ENCODE peak calls at places on chromosomes 2 and 18, in nine cellular contexts. One of them, this sample, is unnamed.

GRCh38 chr2:165681841-165682240 is 112.2 kb downstream of the GALNT3 start:
- DNase-seq in endodermal cell: no peak
- DNase-seq in HFFc6: no peak
- DNase-seq in NCI-H774: peak; percentile 5
- DNase-seq in foreskin fibroblast: no peak
- DNase-seq in stimulated activated CD4-positive, alpha-beta T cell treated with anti-CD3 and anti-CD28 coated beads, Interleukin-4, amount 100 ng/mL, for 4 hours: no peak
- DNase-seq in fibroblast of lung: no peak
- DNase-seq in RWPE1: no peak
- DNase-seq in fibroblast of pulmonary artery: no peak
- DNase-seq in this sample: no peak

GRCh38 chr2:139909160-139909559 is 1129.0 kb upstream of the NXPH2 start:
- DNase-seq in endodermal cell: no peak
- DNase-seq in HFFc6: no peak
- DNase-seq in NCI-H774: no peak
- DNase-seq in foreskin fibroblast: no peak
- DNase-seq in stimulated activated CD4-positive, alpha-beta T cell treated with anti-CD3 and anti-CD28 coated beads, Interleukin-4, amount 100 ng/mL, for 4 hours: no peak
- DNase-seq in fibroblast of lung: no peak
- DNase-seq in RWPE1: no peak
- DNase-seq in fibroblast of pulmonary artery: no peak
- DNase-seq in this sample: no peak

GRCh38 chr2:155256803-155257202 is 558.3 kb downstream of the KCNJ3 start:
- DNase-seq in endodermal cell: peak; percentile 79
- DNase-seq in HFFc6: no peak
- DNase-seq in NCI-H774: no peak
- DNase-seq in foreskin fibroblast: no peak
- DNase-seq in stimulated activated CD4-positive, alpha-beta T cell treated with anti-CD3 and anti-CD28 coated beads, Interleukin-4, amount 100 ng/mL, for 4 hours: no peak
- DNase-seq in fibroblast of lung: no peak
- DNase-seq in RWPE1: no peak
- DNase-seq in fibroblast of pulmonary artery: no peak
- DNase-seq in this sample: no peak

GRCh38 chr18:54775686-54776085 is 52.6 kb upstream of the RAB27B start:
- DNase-seq in endodermal cell: no peak
- DNase-seq in HFFc6: peak; percentile 85
- DNase-seq in NCI-H774: no peak
- DNase-seq in foreskin fibroblast: peak; percentile 67
- DNase-seq in stimulated activated CD4-positive, alpha-beta T cell treated with anti-CD3 and anti-CD28 coated beads, Interleukin-4, amount 100 ng/mL, for 4 hours: no peak
- DNase-seq in fibroblast of lung: peak; percentile 61
- DNase-seq in RWPE1: peak; percentile 20
- DNase-seq in fibroblast of pulmonary artery: peak; percentile 93
- DNase-seq in this sample: no peak

GRCh38 chr2:158718851-158719250 is 76.3 kb upstream of the DAPL1 start:
- DNase-seq in endodermal cell: no peak
- DNase-seq in HFFc6: no peak
- DNase-seq in NCI-H774: no peak
- DNase-seq in foreskin fibroblast: no peak
- DNase-seq in stimulated activated CD4-positive, alpha-beta T cell treated with anti-CD3 and anti-CD28 coated beads, Interleukin-4, amount 100 ng/mL, for 4 hours: no peak
- DNase-seq in fibroblast of lung: no peak
- DNase-seq in RWPE1: no peak
- DNase-seq in fibroblast of pulmonary artery: no peak
- DNase-seq in this sample: no peak

GRCh38 chr2:168583064-168583709 is 127.1 kb downstream of the CERS6 start:
- DNase-seq in endodermal cell: no peak
- DNase-seq in HFFc6: no peak
- DNase-seq in NCI-H774: no peak
- DNase-seq in foreskin fibroblast: peak; percentile 43
- DNase-seq in stimulated activated CD4-positive, alpha-beta T cell treated with anti-CD3 and anti-CD28 coated beads, Interleukin-4, amount 100 ng/mL, for 4 hours: no peak
- DNase-seq in fibroblast of lung: peak; percentile 62
- DNase-seq in RWPE1: no peak
- DNase-seq in fibroblast of pulmonary artery: peak; percentile 36
- DNase-seq in this sample: no peak

GRCh38 chr18:48656582-48656981 is 117.8 kb downstream of the CTIF start:
- DNase-seq in endodermal cell: no peak
- DNase-seq in HFFc6: peak; percentile 49
- DNase-seq in NCI-H774: no peak
- DNase-seq in foreskin fibroblast: peak; percentile 76
- DNase-seq in stimulated activated CD4-positive, alpha-beta T cell treated with anti-CD3 and anti-CD28 coated beads, Interleukin-4, amount 100 ng/mL, for 4 hours: no peak
- DNase-seq in fibroblast of lung: no peak
- DNase-seq in RWPE1: no peak
- DNase-seq in fibroblast of pulmonary artery: no peak
- DNase-seq in this sample: no peak

GRCh38 chr2:28558421-28558820 is 62.6 kb downstream of the PLB1 start:
- DNase-seq in endodermal cell: no peak
- DNase-seq in HFFc6: no peak
- DNase-seq in NCI-H774: peak; percentile 14
- DNase-seq in foreskin fibroblast: no peak
- DNase-seq in stimulated activated CD4-positive, alpha-beta T cell treated with anti-CD3 and anti-CD28 coated beads, Interleukin-4, amount 100 ng/mL, for 4 hours: no peak
- DNase-seq in fibroblast of lung: no peak
- DNase-seq in RWPE1: no peak
- DNase-seq in fibroblast of pulmonary artery: peak; percentile 16
- DNase-seq in this sample: no peak

GRCh38 chr2:229922449-229923386 is at the start of gene FBXO36:
- DNase-seq in endodermal cell: peak; percentile 96
- DNase-seq in HFFc6: peak; percentile 60
- DNase-seq in NCI-H774: peak; percentile 86
- DNase-seq in foreskin fibroblast: peak; percentile 93
- DNase-seq in stimulated activated CD4-positive, alpha-beta T cell treated with anti-CD3 and anti-CD28 coated beads, Interleukin-4, amount 100 ng/mL, for 4 hours: peak; percentile 83
- DNase-seq in fibroblast of lung: no peak
- DNase-seq in RWPE1: peak; percentile 49
- DNase-seq in fibroblast of pulmonary artery: peak; percentile 54
- DNase-seq in this sample: peak; percentile 82

GRCh38 chr18:58045265-58046086 is 1.4 kb downstream of the NEDD4L start:
- DNase-seq in endodermal cell: peak; percentile 90
- DNase-seq in HFFc6: no peak
- DNase-seq in NCI-H774: peak; percentile 27
- DNase-seq in foreskin fibroblast: peak; percentile 40
- DNase-seq in stimulated activated CD4-positive, alpha-beta T cell treated with anti-CD3 and anti-CD28 coated beads, Interleukin-4, amount 100 ng/mL, for 4 hours: peak; percentile 34
- DNase-seq in fibroblast of lung: no peak
- DNase-seq in RWPE1: peak; percentile 54
- DNase-seq in fibroblast of pulmonary artery: peak; percentile 28
- DNase-seq in this sample: peak; percentile 74

GRCh38 chr18:58172031-58172430 is 128.0 kb downstream of the NEDD4L start:
- DNase-seq in endodermal cell: peak; percentile 19
- DNase-seq in HFFc6: no peak
- DNase-seq in NCI-H774: no peak
- DNase-seq in foreskin fibroblast: no peak
- DNase-seq in stimulated activated CD4-positive, alpha-beta T cell treated with anti-CD3 and anti-CD28 coated beads, Interleukin-4, amount 100 ng/mL, for 4 hours: no peak
- DNase-seq in fibroblast of lung: no peak
- DNase-seq in RWPE1: no peak
- DNase-seq in fibroblast of pulmonary artery: no peak
- DNase-seq in this sample: no peak

GRCh38 chr2:149017116-149017985 is 21.1 kb upstream of the LYPD6B start:
- DNase-seq in endodermal cell: peak; percentile 94
- DNase-seq in HFFc6: peak; percentile 72
- DNase-seq in NCI-H774: peak; percentile 68
- DNase-seq in foreskin fibroblast: peak; percentile 88
- DNase-seq in stimulated activated CD4-positive, alpha-beta T cell treated with anti-CD3 and anti-CD28 coated beads, Interleukin-4, amount 100 ng/mL, for 4 hours: peak; percentile 46
- DNase-seq in fibroblast of lung: peak; percentile 83
- DNase-seq in RWPE1: peak; percentile 63
- DNase-seq in fibroblast of pulmonary artery: peak; percentile 83
- DNase-seq in this sample: peak; percentile 48

GRCh38 chr2:128322651-128323491 is 4.2 kb upstream of the HS6ST1 start:
- DNase-seq in endodermal cell: peak; percentile 80
- DNase-seq in HFFc6: no peak
- DNase-seq in NCI-H774: no peak
- DNase-seq in foreskin fibroblast: no peak
- DNase-seq in stimulated activated CD4-positive, alpha-beta T cell treated with anti-CD3 and anti-CD28 coated beads, Interleukin-4, amount 100 ng/mL, for 4 hours: peak; percentile 1
- DNase-seq in fibroblast of lung: no peak
- DNase-seq in RWPE1: no peak
- DNase-seq in fibroblast of pulmonary artery: no peak
- DNase-seq in this sample: no peak

GRCh38 chr2:43041167-43041566 is 185.2 kb downstream of the ZFP36L2 start:
- DNase-seq in endodermal cell: peak; percentile 61
- DNase-seq in HFFc6: no peak
- DNase-seq in NCI-H774: no peak
- DNase-seq in foreskin fibroblast: no peak
- DNase-seq in stimulated activated CD4-positive, alpha-beta T cell treated with anti-CD3 and anti-CD28 coated beads, Interleukin-4, amount 100 ng/mL, for 4 hours: no peak
- DNase-seq in fibroblast of lung: no peak
- DNase-seq in RWPE1: no peak
- DNase-seq in fibroblast of pulmonary artery: no peak
- DNase-seq in this sample: peak; percentile 44

GRCh38 chr18:49459404-49460171 is 857 bp downstream of the DYM start:
- DNase-seq in endodermal cell: no peak
- DNase-seq in HFFc6: peak; percentile 9
- DNase-seq in NCI-H774: no peak
- DNase-seq in foreskin fibroblast: peak; percentile 56
- DNase-seq in stimulated activated CD4-positive, alpha-beta T cell treated with anti-CD3 and anti-CD28 coated beads, Interleukin-4, amount 100 ng/mL, for 4 hours: peak; percentile 22
- DNase-seq in fibroblast of lung: no peak
- DNase-seq in RWPE1: peak; percentile 1
- DNase-seq in fibroblast of pulmonary artery: no peak
- DNase-seq in this sample: peak; percentile 11

GRCh38 chr2:128414946-128415767 is 96.5 kb upstream of the HS6ST1 start:
- DNase-seq in endodermal cell: peak; percentile 27
- DNase-seq in HFFc6: no peak
- DNase-seq in NCI-H774: no peak
- DNase-seq in foreskin fibroblast: no peak
- DNase-seq in stimulated activated CD4-positive, alpha-beta T cell treated with anti-CD3 and anti-CD28 coated beads, Interleukin-4, amount 100 ng/mL, for 4 hours: no peak
- DNase-seq in fibroblast of lung: no peak
- DNase-seq in RWPE1: no peak
- DNase-seq in fibroblast of pulmonary artery: no peak
- DNase-seq in this sample: no peak

GRCh38 chr2:27735263-27735904 is 36.1 kb upstream of the MRPL33 start:
- DNase-seq in endodermal cell: peak; percentile 91
- DNase-seq in HFFc6: no peak
- DNase-seq in NCI-H774: peak; percentile 61
- DNase-seq in foreskin fibroblast: peak; percentile 85
- DNase-seq in stimulated activated CD4-positive, alpha-beta T cell treated with anti-CD3 and anti-CD28 coated beads, Interleukin-4, amount 100 ng/mL, for 4 hours: peak; percentile 80
- DNase-seq in fibroblast of lung: peak; percentile 67
- DNase-seq in RWPE1: peak; percentile 63
- DNase-seq in fibroblast of pulmonary artery: peak; percentile 86
- DNase-seq in this sample: peak; percentile 83

GRCh38 chr2:180625006-180625844 is 355.2 kb upstream of the UBE2E3 start:
- DNase-seq in endodermal cell: no peak
- DNase-seq in HFFc6: peak; percentile 98
- DNase-seq in NCI-H774: no peak
- DNase-seq in foreskin fibroblast: peak; percentile 97
- DNase-seq in stimulated activated CD4-positive, alpha-beta T cell treated with anti-CD3 and anti-CD28 coated beads, Interleukin-4, amount 100 ng/mL, for 4 hours: no peak
- DNase-seq in fibroblast of lung: peak; percentile 94
- DNase-seq in RWPE1: peak; percentile 60
- DNase-seq in fibroblast of pulmonary artery: peak; percentile 90
- DNase-seq in this sample: no peak

GRCh38 chr2:134576478-134576877 is 142.3 kb downstream of the TMEM163 start:
- DNase-seq in endodermal cell: no peak
- DNase-seq in HFFc6: no peak
- DNase-seq in NCI-H774: no peak
- DNase-seq in foreskin fibroblast: no peak
- DNase-seq in stimulated activated CD4-positive, alpha-beta T cell treated with anti-CD3 and anti-CD28 coated beads, Interleukin-4, amount 100 ng/mL, for 4 hours: no peak
- DNase-seq in fibroblast of lung: no peak
- DNase-seq in RWPE1: no peak
- DNase-seq in fibroblast of pulmonary artery: no peak
- DNase-seq in this sample: no peak

GRCh38 chr2:42879913-42880737 is 87.7 kb upstream of the HAAO start:
- DNase-seq in endodermal cell: peak; percentile 50
- DNase-seq in HFFc6: no peak
- DNase-seq in NCI-H774: no peak
- DNase-seq in foreskin fibroblast: no peak
- DNase-seq in stimulated activated CD4-positive, alpha-beta T cell treated with anti-CD3 and anti-CD28 coated beads, Interleukin-4, amount 100 ng/mL, for 4 hours: no peak
- DNase-seq in fibroblast of lung: no peak
- DNase-seq in RWPE1: no peak
- DNase-seq in fibroblast of pulmonary artery: peak; percentile 64
- DNase-seq in this sample: no peak

GRCh38 chr2:36952748-36953197 is 13.6 kb downstream of the STRN start:
- DNase-seq in endodermal cell: no peak
- DNase-seq in HFFc6: no peak
- DNase-seq in NCI-H774: no peak
- DNase-seq in foreskin fibroblast: no peak
- DNase-seq in stimulated activated CD4-positive, alpha-beta T cell treated with anti-CD3 and anti-CD28 coated beads, Interleukin-4, amount 100 ng/mL, for 4 hours: no peak
- DNase-seq in fibroblast of lung: no peak
- DNase-seq in RWPE1: peak; percentile 83
- DNase-seq in fibroblast of pulmonary artery: no peak
- DNase-seq in this sample: peak; percentile 22

GRCh38 chr2:141554810-141555209 is 576.0 kb downstream of the LRP1B start:
- DNase-seq in endodermal cell: peak; percentile 56
- DNase-seq in HFFc6: peak; percentile 8
- DNase-seq in NCI-H774: no peak
- DNase-seq in foreskin fibroblast: peak; percentile 66
- DNase-seq in stimulated activated CD4-positive, alpha-beta T cell treated with anti-CD3 and anti-CD28 coated beads, Interleukin-4, amount 100 ng/mL, for 4 hours: no peak
- DNase-seq in fibroblast of lung: peak; percentile 68
- DNase-seq in RWPE1: no peak
- DNase-seq in fibroblast of pulmonary artery: peak; percentile 64
- DNase-seq in this sample: peak; percentile 3

GRCh38 chr2:141599721-141600120 is 531.1 kb downstream of the LRP1B start:
- DNase-seq in endodermal cell: no peak
- DNase-seq in HFFc6: no peak
- DNase-seq in NCI-H774: no peak
- DNase-seq in foreskin fibroblast: no peak
- DNase-seq in stimulated activated CD4-positive, alpha-beta T cell treated with anti-CD3 and anti-CD28 coated beads, Interleukin-4, amount 100 ng/mL, for 4 hours: no peak
- DNase-seq in fibroblast of lung: no peak
- DNase-seq in RWPE1: no peak
- DNase-seq in fibroblast of pulmonary artery: no peak
- DNase-seq in this sample: no peak

GRCh38 chr2:201990069-201990468 is 43.6 kb upstream of the FZD7 start:
- DNase-seq in endodermal cell: no peak
- DNase-seq in HFFc6: no peak
- DNase-seq in NCI-H774: no peak
- DNase-seq in foreskin fibroblast: no peak
- DNase-seq in stimulated activated CD4-positive, alpha-beta T cell treated with anti-CD3 and anti-CD28 coated beads, Interleukin-4, amount 100 ng/mL, for 4 hours: no peak
- DNase-seq in fibroblast of lung: no peak
- DNase-seq in RWPE1: no peak
- DNase-seq in fibroblast of pulmonary artery: no peak
- DNase-seq in this sample: no peak

GRCh38 chr2:234714711-234715110 is 217.8 kb upstream of the ARL4C start:
- DNase-seq in endodermal cell: no peak
- DNase-seq in HFFc6: no peak
- DNase-seq in NCI-H774: no peak
- DNase-seq in foreskin fibroblast: no peak
- DNase-seq in stimulated activated CD4-positive, alpha-beta T cell treated with anti-CD3 and anti-CD28 coated beads, Interleukin-4, amount 100 ng/mL, for 4 hours: no peak
- DNase-seq in fibroblast of lung: no peak
- DNase-seq in RWPE1: no peak
- DNase-seq in fibroblast of pulmonary artery: no peak
- DNase-seq in this sample: no peak

GRCh38 chr18:46042571-46043123 is 29.4 kb downstream of the PSTPIP2 start:
- DNase-seq in endodermal cell: no peak
- DNase-seq in HFFc6: no peak
- DNase-seq in NCI-H774: no peak
- DNase-seq in foreskin fibroblast: peak; percentile 71
- DNase-seq in stimulated activated CD4-positive, alpha-beta T cell treated with anti-CD3 and anti-CD28 coated beads, Interleukin-4, amount 100 ng/mL, for 4 hours: no peak
- DNase-seq in fibroblast of lung: peak; percentile 70
- DNase-seq in RWPE1: peak; percentile 33
- DNase-seq in fibroblast of pulmonary artery: peak; percentile 90
- DNase-seq in this sample: peak; percentile 58

GRCh38 chr18:23878336-23878900 is 136.1 kb upstream of the TTC39C start:
- DNase-seq in endodermal cell: no peak
- DNase-seq in HFFc6: no peak
- DNase-seq in NCI-H774: no peak
- DNase-seq in foreskin fibroblast: no peak
- DNase-seq in stimulated activated CD4-positive, alpha-beta T cell treated with anti-CD3 and anti-CD28 coated beads, Interleukin-4, amount 100 ng/mL, for 4 hours: no peak
- DNase-seq in fibroblast of lung: no peak
- DNase-seq in RWPE1: no peak
- DNase-seq in fibroblast of pulmonary artery: no peak
- DNase-seq in this sample: no peak

GRCh38 chr2:219569041-219569440 is 2.3 kb downstream of the OBSL1 start:
- DNase-seq in endodermal cell: peak; percentile 44
- DNase-seq in HFFc6: no peak
- DNase-seq in NCI-H774: no peak
- DNase-seq in foreskin fibroblast: no peak
- DNase-seq in stimulated activated CD4-positive, alpha-beta T cell treated with anti-CD3 and anti-CD28 coated beads, Interleukin-4, amount 100 ng/mL, for 4 hours: no peak
- DNase-seq in fibroblast of lung: no peak
- DNase-seq in RWPE1: no peak
- DNase-seq in fibroblast of pulmonary artery: no peak
- DNase-seq in this sample: no peak

GRCh38 chr18:76951600-76952247 is 129.4 kb downstream of the ZNF236 start:
- DNase-seq in endodermal cell: no peak
- DNase-seq in HFFc6: no peak
- DNase-seq in NCI-H774: no peak
- DNase-seq in foreskin fibroblast: no peak
- DNase-seq in stimulated activated CD4-positive, alpha-beta T cell treated with anti-CD3 and anti-CD28 coated beads, Interleukin-4, amount 100 ng/mL, for 4 hours: no peak
- DNase-seq in fibroblast of lung: no peak
- DNase-seq in RWPE1: no peak
- DNase-seq in fibroblast of pulmonary artery: no peak
- DNase-seq in this sample: no peak

GRCh38 chr18:23894661-23895175 is 119.8 kb upstream of the TTC39C start:
- DNase-seq in endodermal cell: no peak
- DNase-seq in HFFc6: no peak
- DNase-seq in NCI-H774: no peak
- DNase-seq in foreskin fibroblast: no peak
- DNase-seq in stimulated activated CD4-positive, alpha-beta T cell treated with anti-CD3 and anti-CD28 coated beads, Interleukin-4, amount 100 ng/mL, for 4 hours: no peak
- DNase-seq in fibroblast of lung: no peak
- DNase-seq in RWPE1: no peak
- DNase-seq in fibroblast of pulmonary artery: no peak
- DNase-seq in this sample: no peak

GRCh38 chr18:23342506-23342905 is 110.6 kb upstream of the RIOK3 start:
- DNase-seq in endodermal cell: no peak
- DNase-seq in HFFc6: no peak
- DNase-seq in NCI-H774: no peak
- DNase-seq in foreskin fibroblast: no peak
- DNase-seq in stimulated activated CD4-positive, alpha-beta T cell treated with anti-CD3 and anti-CD28 coated beads, Interleukin-4, amount 100 ng/mL, for 4 hours: no peak
- DNase-seq in fibroblast of lung: no peak
- DNase-seq in RWPE1: no peak
- DNase-seq in fibroblast of pulmonary artery: no peak
- DNase-seq in this sample: no peak

This sample was measured in SW480.